ENCODE peak calls at places on chromosomes 12 and 14, in eight cellular contexts. L, Q, N, M, X, J, V and S are unnamed samples.

GRCh38 chr14:63752449-63753169 is 24.7 kb upstream of the SGPP1 start:
- DNase-seq in L (no peak), Q (no peak), N (no peak), M (no peak), X (no peak), J (peak; percentile 19), V (no peak), S (no peak)

GRCh38 chr14:22476882-22477281 is 112.1 kb downstream of the DAD1 start:
- DNase-seq in L (no peak), Q (no peak), N (no peak), M (no peak), X (no peak), J (no peak), V (no peak), S (no peak)

GRCh38 chr12:87995581-87996178 is 33.5 kb downstream of the C12orf50 start:
- DNase-seq in L (peak; percentile 32), Q (peak; percentile 14), N (no peak), M (no peak), X (no peak), J (peak; percentile 38), V (peak; percentile 50), S (peak; percentile 22)

GRCh38 chr14:70714055-70714550 is 72.4 kb downstream of the TTC9 start:
- DNase-seq in L (peak; percentile 58), Q (no peak), N (no peak), M (no peak), X (no peak), J (peak; percentile 41), V (peak; percentile 51), S (no peak)

GRCh38 chr12:106871477-106871876 is 84.2 kb upstream of the TMEM263 start:
- DNase-seq in L (peak; percentile 10), Q (no peak), N (no peak), M (no peak), X (no peak), J (no peak), V (no peak), S (no peak)

GRCh38 chr12:124379938-124380754 is 85.3 kb downstream of the RFLNA start:
- DNase-seq in L (peak; percentile 73), Q (no peak), N (no peak), M (no peak), X (peak; percentile 71), J (peak; percentile 78), V (no peak), S (peak; percentile 83)

GRCh38 chr12:103955811-103956514 is 9.7 kb upstream of the TDG start:
- DNase-seq in L (no peak), Q (no peak), N (no peak), M (no peak), X (no peak), J (no peak), V (no peak), S (no peak)

GRCh38 chr14:55237999-55238680 is 33.1 kb upstream of the FBXO34 start:
- DNase-seq in L (no peak), Q (no peak), N (no peak), M (no peak), X (no peak), J (no peak), V (no peak), S (no peak)

GRCh38 chr12:59046763-59047534 is 126.6 kb upstream of the LRIG3 start:
- DNase-seq in L (no peak), Q (no peak), N (no peak), M (no peak), X (no peak), J (no peak), V (no peak), S (no peak)

GRCh38 chr12:40208707-40209106 is 16.1 kb upstream of the LRRK2 start:
- DNase-seq in L (no peak), Q (no peak), N (no peak), M (no peak), X (no peak), J (no peak), V (no peak), S (no peak)

GRCh38 chr12:52086366-52086765 is 6.9 kb downstream of the SMIM41 start:
- DNase-seq in L (no peak), Q (no peak), N (no peak), M (no peak), X (no peak), J (no peak), V (peak; percentile 86), S (no peak)
- H3K4me1 ChIP-seq in L (peaks cover 2% of the 10 kb centered on the region), Q (peaks cover 17% of the 10 kb centered on the region), N (peaks cover 24% of the 10 kb centered on the region), M (peaks cover 20% of the 10 kb centered on the region), X (peaks cover 9% of the 10 kb centered on the region), J (peaks cover 14% of the 10 kb centered on the region), V (peaks cover 5% of the 10 kb centered on the region), S (peaks cover 9% of the 10 kb centered on the region)

GRCh38 chr12:117689857-117690256 is 278.9 kb downstream of the KSR2 start:
- DNase-seq in L (no peak), Q (no peak), N (no peak), M (no peak), X (no peak), J (no peak), V (no peak), S (no peak)

GRCh38 chr12:117686210-117686609 is 282.6 kb downstream of the KSR2 start:
- DNase-seq in L (no peak), Q (no peak), N (no peak), M (no peak), X (no peak), J (no peak), V (no peak), S (no peak)

GRCh38 chr12:117686911-117687377 is 281.8 kb downstream of the KSR2 start:
- DNase-seq in L (peak; percentile 88), Q (no peak), N (no peak), M (no peak), X (no peak), J (no peak), V (peak; percentile 4), S (no peak)

GRCh38 chr12:117684471-117684870 is 284.3 kb downstream of the KSR2 start:
- DNase-seq in L (no peak), Q (no peak), N (no peak), M (no peak), X (no peak), J (no peak), V (no peak), S (no peak)

GRCh38 chr12:117685115-117685926 is 283.5 kb downstream of the KSR2 start:
- DNase-seq in L (peak; percentile 95), Q (peak; percentile 20), N (no peak), M (no peak), X (peak; percentile 62), J (no peak), V (peak; percentile 21), S (peak; percentile 24)
- TF ChIP-seq POLR2A in L (peak; percentile 16), Q (no peak), N (no peak), M (no peak), X (no peak), J (no peak), V (no peak), S (no peak)

GRCh38 chr12:46372131-46372851 is at the start of gene SLC38A2:
- DNase-seq in L (peak; percentile 87), Q (peak; percentile 98), N (peak; percentile 99), M (peak; percentile 88), X (peak; percentile 97), J (peak; percentile 99), V (peak; percentile 98), S (peak; percentile 98)
- H3K4me1 ChIP-seq in L (peaks cover 34% of the 10 kb centered on the region), Q (peaks cover 24% of the 10 kb centered on the region), N (peaks cover 44% of the 10 kb centered on the region), M (peaks cover 46% of the 10 kb centered on the region), X (peaks cover 11% of the 10 kb centered on the region), J (peaks cover 14% of the 10 kb centered on the region), V (peaks cover 32% of the 10 kb centered on the region), S (peaks cover 3% of the 10 kb centered on the region)

GRCh38 chr14:79278286-79278797 is 933.0 kb downstream of the DIO2 start:
- DNase-seq in L (no peak), Q (no peak), N (no peak), M (no peak), X (no peak), J (no peak), V (no peak), S (peak; percentile 15)

GRCh38 chr14:79279645-79280399 is 931.5 kb downstream of the DIO2 start:
- DNase-seq in L (no peak), Q (no peak), N (no peak), M (no peak), X (peak; percentile 18), J (no peak), V (peak; percentile 27), S (peak; percentile 14)

GRCh38 chr14:79280400-79280670 is 931.0 kb downstream of the DIO2 start:
- DNase-seq in L (no peak), Q (no peak), N (no peak), M (no peak), X (no peak), J (no peak), V (no peak), S (no peak)

GRCh38 chr14:79281244-79282199 is 929.8 kb downstream of the DIO2 start:
- DNase-seq in L (no peak), Q (no peak), N (no peak), M (no peak), X (no peak), J (no peak), V (no peak), S (no peak)

DNA sequence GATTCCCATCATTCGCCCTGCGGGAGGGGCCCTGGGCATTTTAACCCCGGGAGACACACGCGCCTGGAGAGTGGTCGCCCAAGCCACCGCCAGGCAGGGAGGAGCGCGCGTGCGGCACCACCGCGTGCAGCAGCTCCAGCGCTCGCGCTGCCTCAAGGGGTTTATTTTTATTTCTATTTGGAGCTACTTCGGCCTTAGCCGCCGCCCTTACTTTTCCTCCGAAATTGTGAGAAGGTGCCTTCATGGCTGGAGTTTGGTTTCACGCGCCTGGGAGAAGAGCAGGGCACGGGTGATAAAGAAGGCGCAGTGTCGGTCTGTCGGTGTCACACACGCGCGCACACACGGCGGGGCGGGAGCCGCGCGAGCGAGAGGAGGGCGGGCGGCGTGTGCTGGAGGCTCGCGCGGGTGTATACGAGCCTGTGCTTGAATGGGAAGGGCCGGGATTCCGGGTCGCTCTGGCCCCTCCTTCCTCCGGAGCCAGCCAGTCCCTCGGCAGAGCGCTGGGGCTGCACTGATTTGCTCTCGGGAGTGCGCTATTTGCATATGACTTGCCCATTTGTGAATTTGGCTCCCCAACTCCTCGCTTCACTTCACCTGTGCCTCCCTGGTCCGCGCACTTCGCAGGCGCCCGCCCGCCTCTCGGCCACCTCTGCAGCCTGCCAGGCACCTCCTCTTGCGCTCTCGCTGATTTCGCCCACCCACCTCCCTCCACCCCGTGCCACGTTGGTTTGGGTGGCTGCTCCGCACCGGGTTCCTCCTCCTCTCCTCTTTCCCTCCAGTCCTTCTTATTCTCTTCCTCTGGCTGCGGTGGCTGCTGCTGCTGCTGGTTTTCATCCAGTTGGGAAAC is 932.3 kb downstream of the DIO2 start:
- DNase-seq in L (peak; percentile 33), Q (peak; percentile 30), N (no peak), M (no peak), X (peak; percentile 86), J (peak; percentile 53), V (peak; percentile 86), S (peak; percentile 76)
- TF ChIP-seq POLR2A in L (no peak), Q (peak; percentile 66), N (no peak), M (peak; percentile 52), X (peak; percentile 11), J (no peak), V (peak; percentile 79), S (peak; percentile 43)

DNA sequence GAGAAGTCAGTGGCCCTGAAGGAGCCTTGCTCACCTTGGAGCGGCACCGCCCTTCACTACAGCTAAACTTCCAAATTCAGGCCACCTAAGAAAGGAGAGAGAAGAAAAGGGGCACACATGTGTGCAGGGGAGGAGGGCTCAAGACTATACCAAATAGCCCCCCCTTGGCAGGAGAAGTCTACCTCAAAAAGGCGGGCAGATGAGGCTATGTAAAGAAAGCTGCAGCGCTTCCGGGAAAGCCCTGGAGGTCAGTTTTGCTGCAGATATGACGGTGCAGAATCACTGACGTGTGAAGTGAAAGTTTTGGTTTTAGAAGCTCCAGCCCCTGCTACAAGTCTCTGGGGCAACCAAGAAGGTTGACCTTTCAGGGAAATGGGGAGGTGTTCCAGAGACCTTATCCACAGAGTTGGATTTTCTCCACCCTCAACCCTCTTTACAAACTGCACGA is 48.2 kb upstream of the PNMA1 start:
- DNase-seq in L (no peak), Q (no peak), N (no peak), M (no peak), X (no peak), J (no peak), V (no peak), S (no peak)
- H3K4me1 ChIP-seq in L (peaks cover 65% of the 10 kb centered on the region), Q (peaks cover 63% of the 10 kb centered on the region), N (peaks cover 91% of the 10 kb centered on the region), M (peaks cover 89% of the 10 kb centered on the region), X (peaks cover 14% of the 10 kb centered on the region), J (peaks cover 65% of the 10 kb centered on the region), V (peaks cover 67% of the 10 kb centered on the region), S (peaks cover 37% of the 10 kb centered on the region)